ENCODE peak calls at places on chromosomes 13 and 19, in nine cellular contexts. One of them, this sample, is unnamed.
A peak's percentile ranks its signal among the peaks of the same experiment; 100 is the strongest.

GRCh38 chr19:38769635-38770211 is 3.6 kb downstream of the LGALS7 start:
- DNase-seq in nephron progenitor cell: peak; percentile 87
- DNase-seq in stimulated activated CD4-positive, alpha-beta T cell treated with anti-CD3 and anti-CD28 coated beads, Interleukin-1b, Interleukin-23, amount 100 ng/mL, for 1 hour: peak; percentile 72
- DNase-seq in C1 segment of cervical spinal cord: peak; percentile 20
- DNase-seq in cerebellar cortex: no peak
- DNase-seq in NCI-H1105: no peak
- DNase-seq in activated CD4-positive, alpha-beta memory T cell treated with anti-CD3 and anti-CD28 coated beads, Interleukin-2, amount 10 ng/mL, durations not matched to agents 7 days and 5 days: peak; percentile 93
- DNase-seq in left cardiac atrium: peak; percentile 95
- DNase-seq in stimulated activated CD8-positive, alpha-beta memory T cell treated with anti-CD3 and anti-CD28 coated beads, Interleukin-12 subunit alpha, Interleukin-12 subunit beta, amount 100 ng/mL, for 1 hour: peak; percentile 83
- DNase-seq in this sample: no peak

GRCh38 chr19:1355974-1356865 is 27.5 kb upstream of the NDUFS7 start:
- DNase-seq in nephron progenitor cell: no peak
- DNase-seq in stimulated activated CD4-positive, alpha-beta T cell treated with anti-CD3 and anti-CD28 coated beads, Interleukin-1b, Interleukin-23, amount 100 ng/mL, for 1 hour: no peak
- DNase-seq in C1 segment of cervical spinal cord: no peak
- DNase-seq in cerebellar cortex: peak; percentile 66
- DNase-seq in NCI-H1105: peak; percentile 23
- DNase-seq in activated CD4-positive, alpha-beta memory T cell treated with anti-CD3 and anti-CD28 coated beads, Interleukin-2, amount 10 ng/mL, durations not matched to agents 7 days and 5 days: no peak
- DNase-seq in left cardiac atrium: no peak
- DNase-seq in stimulated activated CD8-positive, alpha-beta memory T cell treated with anti-CD3 and anti-CD28 coated beads, Interleukin-12 subunit alpha, Interleukin-12 subunit beta, amount 100 ng/mL, for 1 hour: no peak
- DNase-seq in this sample: no peak

GRCh38 chr19:39432677-39433025 is 3.1 kb downstream of the RPS16 start:
- DNase-seq in nephron progenitor cell: no peak
- DNase-seq in stimulated activated CD4-positive, alpha-beta T cell treated with anti-CD3 and anti-CD28 coated beads, Interleukin-1b, Interleukin-23, amount 100 ng/mL, for 1 hour: no peak
- DNase-seq in C1 segment of cervical spinal cord: no peak
- DNase-seq in cerebellar cortex: no peak
- DNase-seq in NCI-H1105: no peak
- DNase-seq in activated CD4-positive, alpha-beta memory T cell treated with anti-CD3 and anti-CD28 coated beads, Interleukin-2, amount 10 ng/mL, durations not matched to agents 7 days and 5 days: no peak
- DNase-seq in left cardiac atrium: no peak
- DNase-seq in stimulated activated CD8-positive, alpha-beta memory T cell treated with anti-CD3 and anti-CD28 coated beads, Interleukin-12 subunit alpha, Interleukin-12 subunit beta, amount 100 ng/mL, for 1 hour: no peak
- DNase-seq in this sample: no peak

GRCh38 chr13:71033026-71033425 is 834.0 kb downstream of the DACH1 start:
- DNase-seq in nephron progenitor cell: no peak
- DNase-seq in stimulated activated CD4-positive, alpha-beta T cell treated with anti-CD3 and anti-CD28 coated beads, Interleukin-1b, Interleukin-23, amount 100 ng/mL, for 1 hour: no peak
- DNase-seq in C1 segment of cervical spinal cord: no peak
- DNase-seq in cerebellar cortex: no peak
- DNase-seq in NCI-H1105: no peak
- DNase-seq in activated CD4-positive, alpha-beta memory T cell treated with anti-CD3 and anti-CD28 coated beads, Interleukin-2, amount 10 ng/mL, durations not matched to agents 7 days and 5 days: no peak
- DNase-seq in left cardiac atrium: no peak
- DNase-seq in stimulated activated CD8-positive, alpha-beta memory T cell treated with anti-CD3 and anti-CD28 coated beads, Interleukin-12 subunit alpha, Interleukin-12 subunit beta, amount 100 ng/mL, for 1 hour: no peak
- DNase-seq in this sample: no peak

GRCh38 chr19:35264281-35265125 is 4.3 kb upstream of the USF2 start:
- DNase-seq in nephron progenitor cell: no peak
- DNase-seq in stimulated activated CD4-positive, alpha-beta T cell treated with anti-CD3 and anti-CD28 coated beads, Interleukin-1b, Interleukin-23, amount 100 ng/mL, for 1 hour: no peak
- DNase-seq in C1 segment of cervical spinal cord: no peak
- DNase-seq in cerebellar cortex: peak; percentile 26
- DNase-seq in NCI-H1105: no peak
- DNase-seq in activated CD4-positive, alpha-beta memory T cell treated with anti-CD3 and anti-CD28 coated beads, Interleukin-2, amount 10 ng/mL, durations not matched to agents 7 days and 5 days: no peak
- DNase-seq in left cardiac atrium: peak; percentile 15
- DNase-seq in stimulated activated CD8-positive, alpha-beta memory T cell treated with anti-CD3 and anti-CD28 coated beads, Interleukin-12 subunit alpha, Interleukin-12 subunit beta, amount 100 ng/mL, for 1 hour: no peak
- DNase-seq in this sample: no peak

GRCh38 chr13:27097691-27098090 is 73.9 kb downstream of the USP12 start:
- DNase-seq in nephron progenitor cell: no peak
- DNase-seq in stimulated activated CD4-positive, alpha-beta T cell treated with anti-CD3 and anti-CD28 coated beads, Interleukin-1b, Interleukin-23, amount 100 ng/mL, for 1 hour: no peak
- DNase-seq in C1 segment of cervical spinal cord: no peak
- DNase-seq in cerebellar cortex: no peak
- DNase-seq in NCI-H1105: no peak
- DNase-seq in activated CD4-positive, alpha-beta memory T cell treated with anti-CD3 and anti-CD28 coated beads, Interleukin-2, amount 10 ng/mL, durations not matched to agents 7 days and 5 days: no peak
- DNase-seq in left cardiac atrium: no peak
- DNase-seq in stimulated activated CD8-positive, alpha-beta memory T cell treated with anti-CD3 and anti-CD28 coated beads, Interleukin-12 subunit alpha, Interleukin-12 subunit beta, amount 100 ng/mL, for 1 hour: no peak
- DNase-seq in this sample: no peak

GRCh38 chr13:38998739-38999138 is 8.1 kb upstream of the STOML3 start:
- DNase-seq in nephron progenitor cell: no peak
- DNase-seq in stimulated activated CD4-positive, alpha-beta T cell treated with anti-CD3 and anti-CD28 coated beads, Interleukin-1b, Interleukin-23, amount 100 ng/mL, for 1 hour: no peak
- DNase-seq in C1 segment of cervical spinal cord: no peak
- DNase-seq in cerebellar cortex: no peak
- DNase-seq in NCI-H1105: no peak
- DNase-seq in activated CD4-positive, alpha-beta memory T cell treated with anti-CD3 and anti-CD28 coated beads, Interleukin-2, amount 10 ng/mL, durations not matched to agents 7 days and 5 days: no peak
- DNase-seq in left cardiac atrium: no peak
- DNase-seq in stimulated activated CD8-positive, alpha-beta memory T cell treated with anti-CD3 and anti-CD28 coated beads, Interleukin-12 subunit alpha, Interleukin-12 subunit beta, amount 100 ng/mL, for 1 hour: no peak
- DNase-seq in this sample: no peak

GRCh38 chr13:19586904-19587634 is 25.7 kb upstream of the TPTE2 start:
- DNase-seq in nephron progenitor cell: no peak
- DNase-seq in stimulated activated CD4-positive, alpha-beta T cell treated with anti-CD3 and anti-CD28 coated beads, Interleukin-1b, Interleukin-23, amount 100 ng/mL, for 1 hour: peak; percentile 27
- DNase-seq in C1 segment of cervical spinal cord: no peak
- DNase-seq in cerebellar cortex: peak; percentile 19
- DNase-seq in NCI-H1105: no peak
- DNase-seq in activated CD4-positive, alpha-beta memory T cell treated with anti-CD3 and anti-CD28 coated beads, Interleukin-2, amount 10 ng/mL, durations not matched to agents 7 days and 5 days: peak; percentile 83
- DNase-seq in left cardiac atrium: peak; percentile 43
- DNase-seq in stimulated activated CD8-positive, alpha-beta memory T cell treated with anti-CD3 and anti-CD28 coated beads, Interleukin-12 subunit alpha, Interleukin-12 subunit beta, amount 100 ng/mL, for 1 hour: peak; percentile 58
- DNase-seq in this sample: no peak

GRCh38 chr19:41876847-41877489 is at the start of gene CD79A:
- DNase-seq in nephron progenitor cell: no peak
- DNase-seq in stimulated activated CD4-positive, alpha-beta T cell treated with anti-CD3 and anti-CD28 coated beads, Interleukin-1b, Interleukin-23, amount 100 ng/mL, for 1 hour: no peak
- DNase-seq in C1 segment of cervical spinal cord: no peak
- DNase-seq in cerebellar cortex: no peak
- DNase-seq in NCI-H1105: no peak
- DNase-seq in activated CD4-positive, alpha-beta memory T cell treated with anti-CD3 and anti-CD28 coated beads, Interleukin-2, amount 10 ng/mL, durations not matched to agents 7 days and 5 days: no peak
- DNase-seq in left cardiac atrium: peak; percentile 11
- DNase-seq in stimulated activated CD8-positive, alpha-beta memory T cell treated with anti-CD3 and anti-CD28 coated beads, Interleukin-12 subunit alpha, Interleukin-12 subunit beta, amount 100 ng/mL, for 1 hour: no peak
- DNase-seq in this sample: no peak

This sample was measured in NCI-H1694 treated with DMSO at 0.1 percent for 48 hours.